ENCODE peak calls at places on chromosome 9, in four cellular contexts. A is HFF-Myc, F is DND-41, Q is prostate gland. M is an unnamed sample.

GRCh38 chr9:87535817-87536539 is 38.3 kb downstream of the DAPK1 start:
- DNase-seq in F (no peak), Q (no peak), A (no peak), M (no peak)

GRCh38 chr9:130689937-130690700 is 3.5 kb upstream of the EXOSC2 start:
- DNase-seq in F (no peak), A (peak), Q (peak), M (peak)

GRCh38 chr9:33014665-33015014 is 10.4 kb upstream of the DNAJA1 start:
- DNase-seq in Q (no peak), F (no peak), A (no peak), M (no peak)

GRCh38 chr9:123033864-123034598 is 564 bp downstream of the GPR21 start:
- DNase-seq in F (no peak), A (no peak), Q (no peak), M (no peak)

GRCh38 chr9:121398374-121398773 is 28.3 kb upstream of the STOM start:
- DNase-seq in Q (peak), F (no peak), A (peak), M (peak)

GRCh38 chr9:4235951-4236804 is 63.7 kb downstream of the GLIS3 start:
- DNase-seq in Q (peak), A (peak), F (no peak), M (peak)

GRCh38 chr9:86355814-86356213 is 1.6 kb upstream of the TUT7 start:
- DNase-seq in F (no peak), Q (peak), A (no peak), M (no peak)

GRCh38 chr9:101628173-101628572 is 33.4 kb upstream of the PPP3R2 start:
- DNase-seq in F (no peak), A (no peak), Q (no peak), M (no peak)

GRCh38 chr9:127943746-127944145 is 6.1 kb upstream of the DPM2 start:
- DNase-seq in A (no peak), Q (peak), F (peak), M (no peak)

GRCh38 chr9:98610711-98611110 is 98.0 kb downstream of the GABBR2 start:
- DNase-seq in F (no peak), A (no peak), Q (no peak), M (no peak)

GRCh38 chr9:36135791-36136276 is 699 bp upstream of the GLIPR2 start:
- DNase-seq in Q (no peak), A (no peak), F (no peak), M (no peak)

GRCh38 chr9:36136894-36137391 is 410 bp downstream of the GLIPR2 start:
- DNase-seq in A (no peak), F (peak), Q (no peak), M (no peak)

GRCh38 chr9:36137392-36138004 is 965 bp downstream of the GLIPR2 start:
- DNase-seq in A (no peak), Q (no peak), F (no peak), M (no peak)

GRCh38 chr9:36134761-36135505 is 1.6 kb upstream of the GLIPR2 start:
- DNase-seq in F (no peak), Q (no peak), A (no peak), M (no peak)

GRCh38 chr9:36136277-36136893 is at the start of gene GLIPR2:
- DNase-seq in A (no peak), F (peak), Q (peak), M (no peak)
- TF ChIP-seq CTCF in A (peak), F (peak), Q (no peak), M (peak)

GRCh38 chr9:104775961-104776360 is 12.0 kb downstream of the NIPSNAP3B start:
- DNase-seq in F (no peak), A (no peak), Q (no peak), M (no peak)

GRCh38 chr9:104775574-104775936 is 11.6 kb downstream of the NIPSNAP3B start:
- DNase-seq in F (no peak), A (no peak), Q (no peak), M (no peak)

GRCh38 chr9:104776787-104777186 is 12.9 kb downstream of the NIPSNAP3B start:
- DNase-seq in Q (no peak), F (no peak), A (no peak), M (no peak)

GRCh38 chr9:104774132-104774531 is 10.2 kb downstream of the NIPSNAP3B start:
- DNase-seq in Q (no peak), F (no peak), A (no peak), M (no peak)

DNA sequence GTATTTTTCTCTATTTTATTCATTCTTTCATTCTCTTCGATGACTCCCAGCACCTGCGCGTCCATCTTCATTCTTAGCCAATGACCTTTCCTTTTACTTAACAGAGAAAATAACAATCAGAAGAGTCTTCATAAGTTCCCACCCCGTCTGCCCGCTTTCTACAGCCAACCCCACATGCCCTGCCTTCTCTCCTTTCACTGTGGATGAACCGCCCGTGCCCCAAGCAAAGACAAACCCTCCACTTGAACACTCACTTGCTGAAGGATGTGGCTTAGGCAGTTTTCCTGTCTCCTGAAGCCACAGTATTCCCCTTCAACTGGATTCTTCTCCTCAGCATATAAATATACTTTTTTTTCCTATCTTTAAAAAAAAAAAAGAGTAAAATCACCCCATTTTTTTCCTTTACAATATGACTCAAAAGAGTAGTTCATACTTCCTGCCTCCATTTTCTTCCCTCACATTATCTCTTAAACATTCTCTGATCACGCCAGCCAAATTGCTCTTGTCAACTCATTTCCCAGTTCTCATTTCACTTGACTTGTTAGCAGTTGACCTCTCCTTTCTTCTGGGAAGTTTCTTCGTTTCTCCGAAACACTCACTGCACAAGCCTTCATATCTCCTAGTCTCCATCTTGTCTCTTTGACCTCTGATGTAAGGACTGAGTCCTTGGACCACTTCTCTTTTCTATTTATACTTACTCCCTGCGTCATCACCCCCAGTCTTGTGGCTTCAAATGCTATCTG is 11.1 kb downstream of the NIPSNAP3B start:
- DNase-seq in A (no peak), F (no peak), Q (no peak), M (no peak)
- H3K4me3 ChIP-seq in A (no peak), F (no peak), Q (no peak), M (no peak)

GRCh38 chr9:137163805-137164204 is 6.0 kb downstream of the LRRC26 start:
- DNase-seq in A (no peak), Q (no peak), F (no peak), M (no peak)

GRCh38 chr9:137160716-137161557 is 8.9 kb downstream of the LRRC26 start:
- DNase-seq in F (no peak), Q (no peak), A (no peak), M (no peak)

GRCh38 chr9:137163101-137163661 is 6.7 kb downstream of the LRRC26 start:
- DNase-seq in A (no peak), Q (peak), F (no peak), M (no peak)

GRCh38 chr9:137161558-137162483 is 8.0 kb downstream of the LRRC26 start:
- DNase-seq in A (no peak), F (no peak), Q (no peak), M (no peak)

DNA sequence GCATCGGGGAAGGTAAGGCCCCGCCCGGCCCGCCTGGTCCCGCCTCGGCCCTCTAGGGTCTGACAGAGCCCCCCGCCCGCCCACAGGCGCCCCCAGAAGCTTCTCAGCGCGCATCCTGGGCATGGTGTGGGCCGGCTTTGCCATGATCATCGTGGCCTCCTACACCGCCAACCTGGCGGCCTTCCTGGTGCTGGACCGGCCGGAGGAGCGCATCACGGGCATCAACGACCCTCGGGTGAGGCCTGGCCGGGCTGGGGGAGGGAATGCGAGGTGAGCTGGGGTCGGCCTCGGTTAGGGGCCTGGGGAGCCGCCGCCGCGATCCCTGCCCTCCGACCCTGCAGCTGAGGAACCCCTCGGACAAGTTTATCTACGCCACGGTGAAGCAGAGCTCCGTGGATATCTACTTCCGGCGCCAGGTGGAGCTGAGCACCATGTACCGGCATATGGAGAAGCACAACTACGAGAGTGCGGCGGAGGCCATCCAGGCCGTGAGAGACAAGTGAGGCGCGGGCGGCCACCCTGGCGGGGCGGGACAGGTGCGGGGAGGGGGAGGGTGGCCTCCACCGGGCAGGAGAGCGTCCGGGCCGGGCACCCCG is 7.2 kb downstream of the LRRC26 start:
- DNase-seq in Q (peak), F (no peak), A (no peak), M (no peak)
- TF ChIP-seq CTCF in Q (no peak), F (no peak), A (no peak), M (no peak)

GRCh38 chr9:126915281-126915816 is 767 bp downstream of the RALGPS1 start:
- DNase-seq in F (no peak), A (no peak), Q (peak), M (no peak)

GRCh38 chr9:126916909-126917308 is 2.3 kb downstream of the RALGPS1 start:
- DNase-seq in F (no peak), A (no peak), Q (no peak), M (no peak)

GRCh38 chr9:126919193-126919592 is 4.6 kb downstream of the RALGPS1 start:
- DNase-seq in F (no peak), A (no peak), Q (no peak), M (no peak)

GRCh38 chr9:126915846-126916543 is 1.4 kb downstream of the RALGPS1 start:
- DNase-seq in Q (peak), F (no peak), A (no peak), M (no peak)

DNA sequence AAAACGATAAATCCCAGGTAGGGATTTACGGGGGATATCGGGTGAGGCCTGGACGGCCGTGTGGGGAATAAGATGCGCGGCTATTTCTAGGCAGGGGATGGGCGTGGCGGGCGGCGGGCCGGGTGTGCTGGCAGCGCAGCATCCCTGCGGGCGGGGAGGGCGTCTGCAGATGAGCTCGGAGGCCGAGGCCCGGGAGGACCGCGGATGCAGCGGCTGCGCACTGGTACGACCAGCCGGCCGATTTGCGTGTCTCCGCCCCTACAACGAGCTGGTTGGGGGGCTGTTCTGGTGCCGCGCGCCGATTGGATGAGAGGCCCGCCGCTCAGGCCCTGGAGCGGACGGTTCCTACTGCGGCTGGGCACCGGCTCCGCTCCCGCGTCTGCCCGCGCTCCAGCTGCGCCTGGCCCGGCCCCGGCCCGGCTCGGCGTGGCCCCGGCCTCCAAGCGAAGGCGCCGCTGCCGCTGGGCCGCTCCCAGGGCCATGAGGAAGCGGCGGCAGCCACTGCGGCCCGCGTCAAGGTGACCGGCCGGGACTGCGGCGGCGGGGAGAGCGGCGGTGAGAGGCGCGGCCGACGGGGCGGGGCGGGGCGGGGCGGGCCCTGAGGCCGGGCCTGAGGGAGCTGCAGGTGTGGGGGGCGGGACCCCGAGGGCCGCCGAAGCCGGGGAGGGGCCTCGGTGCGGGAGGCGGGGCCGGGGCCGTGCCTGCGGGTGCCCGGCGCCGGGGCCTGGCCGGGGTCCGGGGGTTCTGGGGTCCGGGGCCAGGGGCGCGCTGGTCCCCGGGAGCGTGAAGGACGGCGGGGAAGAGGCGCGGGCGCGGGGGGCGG is at the start of gene RALGPS1:
- DNase-seq in A (peak), F (peak), Q (peak), M (peak)
- H3K4me3 ChIP-seq in A (peak), F (no peak), Q (peak), M (peak)

GRCh38 chr9:94798668-94799067 is 72.2 kb downstream of the AOPEP start:
- DNase-seq in Q (no peak), F (no peak), A (no peak), M (no peak)

GRCh38 chr9:94798201-94798600 is 71.7 kb downstream of the AOPEP start:
- DNase-seq in Q (no peak), A (no peak), F (no peak), M (no peak)

GRCh38 chr9:94799578-94800264 is 73.2 kb downstream of the AOPEP start:
- DNase-seq in Q (no peak), F (no peak), A (no peak), M (peak)

GRCh38 chr9:94794768-94795167 is 68.3 kb downstream of the AOPEP start:
- DNase-seq in A (no peak), F (no peak), Q (no peak), M (no peak)

GRCh38 chr9:94796687-94797086 is 70.2 kb downstream of the AOPEP start:
- DNase-seq in Q (no peak), A (no peak), F (no peak), M (no peak)
- TF ChIP-seq CTCF in Q (no peak), A (no peak), F (no peak), M (no peak)

GRCh38 chr9:93826209-93826608 is 128.9 kb downstream of the BARX1 start:
- DNase-seq in F (no peak), A (no peak), Q (no peak), M (no peak)
- H3K4me3 ChIP-seq in F (no peak), A (no peak), Q (no peak), M (no peak)

GRCh38 chr9:133030317-133031129 is at the start of gene GTF3C5:
- DNase-seq in Q (peak), F (peak), A (peak), M (peak)
- TF ChIP-seq CTCF in Q (no peak), F (no peak), A (no peak), M (no peak)

GRCh38 chr9:37752646-37753488 is 738 bp upstream of the TRMT10B start:
- DNase-seq in F (peak), A (no peak), Q (no peak), M (no peak)
- H3K4me3 ChIP-seq in F (peak), A (peak), Q (peak), M (peak)

GRCh38 chr9:129624168-129624759 is 1.7 kb upstream of the NTMT1 start:
- DNase-seq in F (peak), A (no peak), Q (no peak), M (no peak)
- TF ChIP-seq CTCF in F (peak), A (peak), Q (peak), M (peak)

M was measured in astrocyte of the cerebellum.